ENCODE peak calls at places on chromosomes 7 and 10, in eight cellular contexts. U is pulmonary artery endothelial cell; W is activated naive CD4-positive, alpha-beta T cell treated with anti-CD3 and anti-CD28 coated beads for 36 hours; E is non-pigmented ciliary epithelial cell; K is cardiac muscle cell; B is heart right ventricle; R is HEK293T; I is hypothalamus. X is an unnamed sample.

GRCh38 chr10:131312261-131312801 is 810 bp upstream of the TCERG1L start:
- DNase-seq in R (no peak), K (peak), U (no peak), E (no peak), I (no peak), B (no peak), W (peak), X (no peak)

GRCh38 chr7:158648787-158649186 is 55.8 kb downstream of the NCAPG2 start:
- DNase-seq in W (no peak), K (peak), R (no peak), I (no peak), U (no peak), E (no peak), B (no peak), X (no peak)

GRCh38 chr10:107616463-107617131 is 452.1 kb upstream of the SORCS1 start:
- DNase-seq in W (no peak), R (no peak), I (no peak), K (peak), E (peak), B (no peak), U (no peak), X (peak)

GRCh38 chr7:50782376-50783208 is at the start of gene GRB10:
- DNase-seq in U (no peak), I (peak), E (no peak), W (no peak), R (no peak), K (peak), B (peak), X (no peak)

GRCh38 chr7:1385809-1386622 is 73.3 kb downstream of the MICALL2 start:
- DNase-seq in K (no peak), U (no peak), E (no peak), R (no peak), B (no peak), W (no peak), I (no peak), X (no peak)

GRCh38 chr7:99050971-99051370 is 92.9 kb downstream of the SMURF1 start:
- DNase-seq in I (no peak), K (no peak), U (no peak), B (no peak), R (no peak), W (no peak), E (no peak), X (no peak)

GRCh38 chr10:63631971-63632370 is 110.8 kb downstream of the REEP3 start:
- DNase-seq in K (peak), I (no peak), B (no peak), W (no peak), E (no peak), R (no peak), U (no peak), X (no peak)

GRCh38 chr10:76868088-76868949 is 769.3 kb downstream of the KCNMA1 start:
- DNase-seq in B (no peak), W (no peak), E (no peak), I (no peak), U (no peak), K (no peak), R (no peak), X (peak)

GRCh38 chr10:31689233-31689632 is 239.4 kb downstream of the ARHGAP12 start:
- DNase-seq in U (no peak), R (no peak), E (no peak), K (no peak), I (no peak), W (no peak), B (no peak), X (no peak)

GRCh38 chr10:86078639-86079035 is 288.0 kb downstream of the GRID1 start:
- DNase-seq in W (no peak), R (no peak), U (no peak), E (no peak), K (no peak), B (no peak), I (no peak), X (no peak)

GRCh38 chr7:41297167-41297566 is 405.7 kb downstream of the INHBA start:
- DNase-seq in I (no peak), B (no peak), E (no peak), W (no peak), U (no peak), R (no peak), K (no peak), X (no peak)

GRCh38 chr10:72425133-72425532 is 70.4 kb upstream of the DNAJB12 start:
- DNase-seq in I (no peak), E (no peak), U (no peak), B (no peak), K (peak), R (no peak), W (no peak), X (no peak)

GRCh38 chr7:428896-429827 is 90.5 kb downstream of the PDGFA start:
- DNase-seq in I (no peak), K (no peak), W (no peak), R (no peak), E (no peak), B (peak), U (no peak), X (no peak)

GRCh38 chr10:4260483-4260882 is 475.5 kb upstream of the KLF6 start:
- DNase-seq in B (no peak), K (peak), R (no peak), U (no peak), W (no peak), E (no peak), I (no peak), X (no peak)

GRCh38 chr10:86730227-86730626 is 26.2 kb upstream of the BMPR1A start:
- DNase-seq in B (no peak), W (no peak), K (peak), I (no peak), E (no peak), R (no peak), U (no peak), X (no peak)

GRCh38 chr7:133602291-133602690 is 349.4 kb downstream of the EXOC4 start:
- DNase-seq in E (peak), W (no peak), I (no peak), B (no peak), U (no peak), R (no peak), K (peak), X (no peak)

GRCh38 chr7:128389815-128390329 is 19.9 kb downstream of the IMPDH1 start:
- DNase-seq in K (no peak), I (no peak), W (no peak), U (no peak), R (no peak), E (no peak), B (no peak), X (no peak)

GRCh38 chr7:5349005-5349380 is 66.2 kb downstream of the SLC29A4 start:
- DNase-seq in E (no peak), R (no peak), U (no peak), K (no peak), W (no peak), I (no peak), B (no peak), X (no peak)

GRCh38 chr7:88597941-88598425 is 161.5 kb upstream of the ZNF804B start:
- DNase-seq in I (no peak), E (no peak), R (no peak), W (no peak), K (no peak), U (no peak), B (no peak), X (no peak)

GRCh38 chr10:88754272-88754671 is 5.5 kb upstream of the LIPN start:
- DNase-seq in K (peak), U (no peak), R (no peak), I (no peak), B (no peak), E (peak), W (no peak), X (peak)

GRCh38 chr10:50310560-50311174 is 59.4 kb upstream of the ASAH2 start:
- DNase-seq in R (peak), U (no peak), I (no peak), B (no peak), E (no peak), W (peak), K (peak), X (no peak)

GRCh38 chr7:84247591-84247990 is 53.0 kb upstream of the SEMA3A start:
- DNase-seq in B (no peak), I (no peak), R (no peak), E (no peak), W (no peak), K (no peak), U (no peak), X (no peak)

GRCh38 chr7:22138106-22138505 is 192.4 kb upstream of the CDCA7L start:
- DNase-seq in R (no peak), U (no peak), K (no peak), W (no peak), I (no peak), E (no peak), B (no peak), X (no peak)

GRCh38 chr7:99782012-99782953 is 1.7 kb downstream of the CYP3A4 start:
- DNase-seq in E (no peak), B (no peak), I (no peak), U (no peak), K (no peak), W (no peak), R (no peak), X (no peak)